ENCODE peak calls at places on chromosomes 4 and X, in ten cellular contexts. T, A, K, H, D, L, V, C, G and X are unnamed samples.

GRCh38 chr4:186039697-186040096 is 29.3 kb upstream of the TLR3 start:
- DNase-seq in H (no peak), K (no peak), L (no peak), T (peak), G (no peak), D (no peak), V (no peak), C (no peak), A (peak), X (no peak)

GRCh38 chr4:15895517-15895916 is 43.0 kb downstream of the FGFBP1 start:
- DNase-seq in K (no peak), D (peak), A (no peak), L (no peak), V (no peak), T (no peak), G (no peak), H (no peak), C (no peak), X (no peak)

GRCh38 chr4:104677122-104677521 is 182.4 kb upstream of the CXXC4 start:
- DNase-seq in A (peak), H (no peak), C (no peak), D (peak), G (no peak), T (no peak), L (no peak), V (no peak), K (no peak), X (no peak)

GRCh38 chr4:86359944-86360478 is at the start of gene MAPK10:
- DNase-seq in A (peak), G (peak), K (peak), C (peak), L (peak), V (peak), D (peak), H (peak), T (peak), X (peak)

GRCh38 chrX:40152706-40153334 is 55.1 kb upstream of the BCOR start:
- DNase-seq in G (no peak), K (no peak), H (peak), V (peak), A (no peak), D (no peak), T (no peak), C (no peak), L (peak), X (no peak)

GRCh38 chrX:133151320-133151719 is 54.4 kb upstream of the USP26 start:
- DNase-seq in C (no peak), L (no peak), K (no peak), H (no peak), T (no peak), G (no peak), V (no peak), D (peak), A (peak), X (no peak)

GRCh38 chr4:150149381-150149780 is 71.1 kb downstream of the DCLK2 start:
- DNase-seq in T (peak), H (no peak), L (no peak), D (no peak), V (no peak), G (no peak), C (no peak), A (no peak), K (no peak), X (no peak)

GRCh38 chrX:38260231-38260630 is 39.6 kb upstream of the SRPX start:
- DNase-seq in C (no peak), D (no peak), T (no peak), K (peak), L (peak), G (no peak), H (no peak), A (peak), V (no peak), X (no peak)

GRCh38 chr4:10643600-10644425 is 40.8 kb downstream of the CLNK start:
- DNase-seq in H (no peak), G (no peak), T (no peak), C (no peak), A (peak), L (no peak), V (no peak), D (peak), K (no peak), X (no peak)

GRCh38 chr4:173332963-173333657 is 1.0 kb downstream of the HMGB2 start:
- DNase-seq in G (no peak), C (no peak), V (no peak), K (no peak), H (no peak), L (no peak), T (no peak), D (peak), A (peak), X (no peak)

GRCh38 chr4:140935259-140935658 is 179.1 kb upstream of the TBC1D9 start:
- DNase-seq in L (no peak), V (no peak), A (no peak), D (no peak), G (no peak), T (peak), H (no peak), K (no peak), C (peak), X (no peak)

GRCh38 chr4:1402516-1403101 is 3.6 kb downstream of the NKX1-1 start:
- DNase-seq in T (no peak), K (no peak), A (peak), V (peak), G (peak), L (no peak), D (no peak), H (peak), C (no peak), X (no peak)

GRCh38 chrX:120145295-120145925 is 13.0 kb upstream of the RHOXF2 start:
- DNase-seq in G (no peak), C (no peak), T (no peak), L (no peak), A (no peak), K (no peak), H (no peak), D (no peak), V (no peak), X (no peak)

GRCh38 chr4:168835880-168836454 is 174.1 kb downstream of the CBR4 start:
- DNase-seq in H (no peak), C (no peak), A (peak), L (no peak), D (no peak), V (no peak), G (no peak), T (no peak), K (no peak), X (no peak)

GRCh38 chr4:7394681-7395451 is 39.9 kb downstream of the PSAPL1 start:
- DNase-seq in D (no peak), G (no peak), V (peak), C (no peak), A (no peak), T (no peak), K (peak), L (no peak), H (no peak), X (peak)

GRCh38 chrX:33725556-33726232 is 406.4 kb downstream of the FAM47A start:
- DNase-seq in V (no peak), D (peak), K (peak), H (no peak), A (peak), L (no peak), C (no peak), G (no peak), T (no peak), X (no peak)

GRCh38 chrX:6708041-6708440 is 173.1 kb upstream of the VCX3A start:
- DNase-seq in L (no peak), T (no peak), A (no peak), K (no peak), H (no peak), C (no peak), D (no peak), V (no peak), G (no peak), X (no peak)

GRCh38 chr4:171378323-171378722 is 434.9 kb upstream of the GALNTL6 start:
- DNase-seq in T (no peak), A (peak), L (no peak), H (no peak), V (no peak), G (no peak), D (peak), K (no peak), C (no peak), X (no peak)

GRCh38 chr4:181150173-181150572 is 1093.0 kb upstream of the TENM3 start:
- DNase-seq in K (no peak), V (no peak), D (no peak), A (no peak), C (no peak), L (no peak), T (no peak), G (no peak), H (no peak), X (no peak)

GRCh38 chr4:1056671-1057402 is 45.4 kb downstream of the FGFRL1 start:
- DNase-seq in H (peak), A (no peak), T (no peak), D (no peak), C (no peak), L (no peak), V (peak), K (no peak), G (peak), X (no peak)

GRCh38 chrX:28108186-28108945 is 127.1 kb upstream of the DCAF8L1 start:
- DNase-seq in V (no peak), G (no peak), H (no peak), D (no peak), A (no peak), L (no peak), K (no peak), T (no peak), C (no peak), X (no peak)

GRCh38 chr4:141391771-141392170 is 171.1 kb downstream of the ZNF330 start:
- DNase-seq in D (peak), K (no peak), G (no peak), C (peak), L (no peak), A (peak), H (no peak), T (no peak), V (no peak), X (no peak)

GRCh38 chrX:39760930-39761329 is 336.8 kb downstream of the BCOR start:
- DNase-seq in H (no peak), D (no peak), A (no peak), V (no peak), L (no peak), G (no peak), T (no peak), C (no peak), K (no peak), X (no peak)

GRCh38 chrX:108601276-108601675 is 135.1 kb downstream of the IRS4 start:
- DNase-seq in C (no peak), A (no peak), L (no peak), G (no peak), D (no peak), K (no peak), V (no peak), H (no peak), T (no peak), X (no peak)

GRCh38 chrX:150873616-150874015 is 24.9 kb downstream of the CD99L2 start:
- DNase-seq in L (no peak), H (no peak), T (peak), G (no peak), V (peak), C (no peak), D (peak), K (no peak), A (peak), X (no peak)

GRCh38 chr4:56655209-56655626 is 25.9 kb downstream of the HOPX start:
- DNase-seq in H (no peak), G (no peak), L (peak), V (no peak), T (no peak), C (no peak), K (peak), A (peak), D (peak), X (no peak)

GRCh38 chrX:132837126-132837525 is 121.3 kb downstream of the HS6ST2 start:
- DNase-seq in T (peak), G (no peak), V (no peak), K (no peak), H (no peak), L (no peak), D (peak), A (peak), C (no peak), X (no peak)

GRCh38 chr4:97073194-97073593 is 1070.1 kb downstream of the STPG2 start:
- DNase-seq in G (no peak), T (no peak), A (no peak), V (no peak), C (no peak), L (no peak), K (no peak), D (no peak), H (no peak), X (no peak)

GRCh38 chr4:10457255-10457801 is at the start of gene ZNF518B:
- DNase-seq in L (peak), C (peak), T (peak), G (peak), D (peak), K (peak), H (peak), V (peak), A (peak), X (peak)

GRCh38 chr4:38463268-38463958 is 200.6 kb upstream of the KLF3 start:
- DNase-seq in D (no peak), C (no peak), K (no peak), V (no peak), H (no peak), T (no peak), L (no peak), G (no peak), A (peak), X (no peak)

GRCh38 chrX:119145241-119145653 is 17.6 kb upstream of the KIAA1210 start:
- DNase-seq in A (peak), C (no peak), L (no peak), H (peak), T (peak), K (peak), D (peak), V (no peak), G (no peak), X (no peak)

GRCh38 chr4:54228563-54229501 is at the start of gene PDGFRA:
- DNase-seq in C (peak), D (no peak), A (no peak), V (peak), K (no peak), L (no peak), H (peak), T (peak), G (peak), X (no peak)

GRCh38 chr4:8850830-8851188 is 20.8 kb downstream of the HMX1 start:
- DNase-seq in K (no peak), H (no peak), T (no peak), L (no peak), A (no peak), V (no peak), G (no peak), D (no peak), C (no peak), X (no peak)

GRCh38 chr4:41178372-41179085 is 35.8 kb downstream of the APBB2 start:
- DNase-seq in D (no peak), C (peak), H (no peak), G (no peak), A (no peak), V (no peak), L (no peak), T (peak), K (no peak), X (no peak)

GRCh38 chr4:32119907-32120306 is 1399.7 kb downstream of the PCDH7 start:
- DNase-seq in L (no peak), D (no peak), K (no peak), H (no peak), V (no peak), G (no peak), T (no peak), A (no peak), C (no peak), X (no peak)

GRCh38 chr4:32112891-32113290 is 1392.7 kb downstream of the PCDH7 start:
- DNase-seq in T (no peak), C (no peak), V (no peak), G (no peak), A (peak), D (peak), L (no peak), H (no peak), K (no peak), X (no peak)

GRCh38 chr4:32117696-32118095 is 1397.5 kb downstream of the PCDH7 start:
- DNase-seq in V (no peak), H (no peak), D (no peak), A (peak), G (no peak), L (no peak), K (no peak), C (no peak), T (no peak), X (no peak)
- TF ChIP-seq CTCF in V (no peak), H (no peak), D (peak), A (peak), G (no peak), L (no peak), K (no peak), C (no peak), T (no peak), X (peak)

GRCh38 chr4:164779811-164780216 is 25.9 kb downstream of the SMIM31 start:
- DNase-seq in T (peak), V (no peak), G (no peak), H (no peak), L (peak), D (peak), A (peak), C (peak), K (peak), X (no peak)
- TF ChIP-seq CTCF in T (peak), V (peak), G (peak), H (peak), L (peak), D (peak), A (peak), C (peak), K (peak), X (peak)

GRCh38 chrX:125131146-125131545 is 188.5 kb upstream of the TEX13C start:
- DNase-seq in T (no peak), D (peak), L (no peak), K (no peak), H (no peak), C (no peak), G (no peak), A (peak), V (no peak), X (no peak)
- TF ChIP-seq CTCF in T (no peak), D (peak), L (no peak), K (no peak), H (peak), C (no peak), G (no peak), A (peak), V (no peak), X (peak)

GRCh38 chr4:148693913-148694649 is 251.9 kb upstream of the NR3C2 start:
- DNase-seq in K (no peak), T (no peak), L (no peak), V (no peak), H (peak), C (no peak), D (no peak), G (no peak), A (no peak), X (no peak)

GRCh38 chr4:148686449-148686848 is 244.2 kb upstream of the NR3C2 start:
- DNase-seq in K (no peak), L (no peak), V (no peak), T (no peak), H (no peak), G (no peak), A (no peak), C (no peak), D (no peak), X (no peak)

GRCh38 chr4:148694702-148695101 is 252.5 kb upstream of the NR3C2 start:
- DNase-seq in V (no peak), G (no peak), D (no peak), A (no peak), T (no peak), H (no peak), K (no peak), L (no peak), C (no peak), X (no peak)

GRCh38 chr4:148692242-148692641 is 250.0 kb upstream of the NR3C2 start:
- DNase-seq in D (no peak), L (no peak), K (no peak), G (no peak), A (no peak), H (peak), V (no peak), T (no peak), C (no peak), X (no peak)
- TF ChIP-seq CTCF in D (no peak), L (no peak), K (no peak), G (no peak), A (no peak), H (no peak), V (no peak), T (no peak), C (no peak), X (no peak)

GRCh38 chrX:43211570-43211969 is 433.6 kb upstream of the PPP1R2C start:
- DNase-seq in C (no peak), T (no peak), H (no peak), G (no peak), A (no peak), D (no peak), L (no peak), K (no peak), V (no peak), X (no peak)
- TF ChIP-seq CTCF in C (no peak), T (no peak), H (no peak), G (no peak), A (no peak), D (no peak), L (no peak), K (no peak), V (no peak), X (no peak)

DNA sequence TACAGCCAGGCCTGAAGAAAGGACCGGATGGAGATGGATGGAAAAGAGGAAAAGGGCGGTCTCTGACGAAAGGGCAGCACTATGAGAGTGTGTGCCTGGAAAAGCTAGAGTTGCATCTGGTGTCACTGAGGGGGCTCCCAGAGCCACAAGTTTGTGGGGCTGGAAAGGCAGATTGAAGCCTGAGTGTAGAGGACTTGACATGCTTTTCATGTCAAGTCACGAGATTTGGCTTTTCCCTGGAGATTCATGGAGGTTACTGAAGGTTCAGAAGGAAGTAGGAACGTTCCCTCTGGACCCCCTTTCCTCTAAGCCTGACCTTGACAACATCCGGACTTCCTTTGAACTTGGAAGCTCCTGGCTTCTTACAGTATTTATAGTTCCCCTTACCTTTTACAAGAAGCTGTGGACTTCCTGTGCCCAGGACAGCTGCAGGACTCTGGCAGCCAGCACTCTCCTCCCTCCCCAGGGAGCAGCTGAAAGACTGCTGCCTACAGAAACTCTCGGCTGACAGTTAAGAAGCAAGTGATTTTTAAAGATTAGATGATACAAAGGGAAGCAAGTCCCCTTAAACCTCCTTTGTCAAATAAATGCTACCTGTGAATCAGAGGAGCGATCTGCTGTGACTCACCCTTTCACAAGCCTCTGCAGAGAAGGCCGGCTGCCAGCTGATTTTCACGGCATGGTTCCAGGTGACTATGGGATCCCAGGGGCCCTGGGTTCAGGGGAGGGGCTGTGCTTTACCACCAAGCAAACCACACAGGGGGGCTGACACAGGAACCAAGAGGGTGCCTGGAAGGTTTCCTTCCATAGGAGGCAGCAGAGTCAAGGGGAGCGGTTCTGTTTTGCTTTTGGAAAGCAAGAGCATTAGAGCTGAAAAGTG is 72.9 kb upstream of the STIM2 start:
- DNase-seq in L (no peak), D (peak), A (peak), V (no peak), K (no peak), G (no peak), C (peak), T (peak), H (no peak), X (no peak)
- TF ChIP-seq CTCF in L (peak), D (peak), A (peak), V (no peak), K (no peak), G (peak), C (peak), T (peak), H (peak), X (peak)

GRCh38 chrX:43654431-43655150 is 1.5 kb upstream of the MAOA start:
- DNase-seq in A (peak), G (peak), V (peak), T (peak), D (peak), K (peak), H (peak), C (peak), L (peak), X (peak)
- TF ChIP-seq CTCF in A (peak), G (peak), V (no peak), T (peak), D (peak), K (no peak), H (peak), C (peak), L (no peak), X (peak)